ENCODE peak calls at places on chromosomes 6 and 20, in six cellular contexts. M is HepG2, N is H1, A is WTC11, D is K562, S is endothelial cell of umbilical vein. K is an unnamed sample.

GRCh38 chr20:48461351-48461750 is 366.4 kb downstream of the PREX1 start:
- DNase-seq in M (no peak), N (no peak), A (no peak), D (no peak), S (no peak), K (no peak)

GRCh38 chr20:40771308-40771610 is 82.2 kb upstream of the MAFB start:
- DNase-seq in M (no peak), N (no peak), A (no peak), D (no peak), S (no peak), K (no peak)

GRCh38 chr20:4130404-4131189 is 115.2 kb upstream of the RNF24 start:
- DNase-seq in M (no peak), N (no peak), A (no peak), D (peak), S (peak), K (peak)

GRCh38 chr6:162478191-162478642 is 249.3 kb downstream of the PRKN start:
- DNase-seq in M (peak), N (no peak), A (no peak), D (no peak), S (no peak), K (no peak)

GRCh38 chr6:84172080-84172479 is 55.4 kb downstream of the CEP162 start:
- DNase-seq in M (peak), N (no peak), A (no peak), D (no peak), S (no peak), K (no peak)

GRCh38 chr20:35606127-35606526 is 9.5 kb upstream of the SPAG4 start:
- DNase-seq in M (no peak), N (no peak), A (no peak), D (no peak), S (no peak), K (no peak)

GRCh38 chr20:20375862-20376261 is 8.0 kb downstream of the INSM1 start:
- DNase-seq in M (no peak), N (no peak), A (no peak), D (no peak), S (no peak), K (no peak)

GRCh38 chr6:43076928-43077809 is 1.1 kb downstream of the PTK7 start:
- DNase-seq in M (peak), N (no peak), A (peak), D (no peak), S (no peak), K (no peak)

GRCh38 chr6:87183687-87184086 is 28.3 kb downstream of the ZNF292 start:
- DNase-seq in M (no peak), N (no peak), A (no peak), D (no peak), S (no peak), K (no peak)

GRCh38 chr20:34711813-34712430 is 7.8 kb downstream of the TP53INP2 start:
- DNase-seq in M (no peak), N (no peak), A (no peak), D (no peak), S (no peak), K (no peak)

GRCh38 chr6:29602564-29603361 is 17.8 kb downstream of the OR2H2 start:
- DNase-seq in M (peak), N (no peak), A (peak), D (peak), S (no peak), K (peak)

GRCh38 chr6:31402324-31403282 is 792 bp upstream of the MICA start:
- DNase-seq in M (no peak), N (no peak), A (no peak), D (peak), S (no peak), K (no peak)

GRCh38 chr6:2257358-2257757 is 12.0 kb upstream of the GMDS start:
- DNase-seq in M (no peak), N (no peak), A (no peak), D (no peak), S (no peak), K (no peak)

GRCh38 chr6:35396991-35397390 is 54.6 kb downstream of the PPARD start:
- DNase-seq in M (no peak), N (no peak), A (no peak), D (no peak), S (no peak), K (no peak)

GRCh38 chr20:13586133-13586532 is 52.6 kb downstream of the TASP1 start:
- DNase-seq in M (no peak), N (no peak), A (no peak), D (no peak), S (no peak), K (no peak)

GRCh38 chr20:11459090-11459877 is 458.4 kb upstream of the BTBD3 start:
- DNase-seq in M (no peak), N (no peak), A (no peak), D (no peak), S (no peak), K (no peak)

GRCh38 chr6:155077331-155077730 is 82.2 kb downstream of the TIAM2 start:
- DNase-seq in M (no peak), N (no peak), A (no peak), D (no peak), S (no peak), K (no peak)

GRCh38 chr6:11972806-11973205 is 39.3 kb upstream of the HIVEP1 start:
- DNase-seq in M (no peak), N (no peak), A (no peak), D (no peak), S (no peak), K (no peak)

GRCh38 chr20:3614509-3614908 is 48.7 kb downstream of the GFRA4 start:
- DNase-seq in M (no peak), N (no peak), A (no peak), D (no peak), S (no peak), K (no peak)

GRCh38 chr6:53119772-53120409 is 28.8 kb downstream of the GCM1 start:
- DNase-seq in M (peak), N (peak), A (peak), D (no peak), S (no peak), K (peak)

GRCh38 chr6:88380618-88381288 is 214.6 kb upstream of the CNR1 start:
- DNase-seq in M (no peak), N (no peak), A (no peak), D (no peak), S (peak), K (no peak)

GRCh38 chr6:119856136-119856535 is 506.6 kb upstream of the MAN1A1 start:
- DNase-seq in M (no peak), N (no peak), A (no peak), D (no peak), S (no peak), K (no peak)

GRCh38 chr6:145815351-145815772 is 767 bp upstream of the FBXO30 start:
- DNase-seq in M (no peak), N (no peak), A (peak), D (peak), S (no peak), K (peak)

GRCh38 chr20:64063389-64064144 is 569 bp downstream of the TCEA2 start:
- DNase-seq in M (no peak), N (no peak), A (peak), D (peak), S (no peak), K (no peak)

GRCh38 chr6:16450821-16451220 is 212.4 kb downstream of the GMPR start:
- DNase-seq in M (no peak), N (no peak), A (no peak), D (no peak), S (no peak), K (no peak)

GRCh38 chr20:62368629-62369507 is 1.8 kb upstream of the LAMA5 start:
- DNase-seq in M (peak), N (no peak), A (peak), D (peak), S (peak), K (peak)

GRCh38 chr20:62367136-62367482 is at the start of gene LAMA5:
- DNase-seq in M (peak), N (no peak), A (peak), D (peak), S (no peak), K (no peak)

GRCh38 chr20:62366370-62367135 is 559 bp downstream of the LAMA5 start:
- DNase-seq in M (peak), N (peak), A (peak), D (peak), S (no peak), K (no peak)

GRCh38 chr20:62368303-62368628 is 1.2 kb upstream of the LAMA5 start:
- DNase-seq in M (no peak), N (no peak), A (no peak), D (no peak), S (no peak), K (no peak)

GRCh38 chr20:62367483-62368302 is 581 bp upstream of the LAMA5 start:
- DNase-seq in M (peak), N (no peak), A (peak), D (no peak), S (no peak), K (peak)
- TF ChIP-seq JUN in M (peak), N (no peak), A (no peak), D (no peak), S (no peak), K (peak)

GRCh38 chr6:159833556-159833955 is 33.5 kb downstream of the PNLDC1 start:
- DNase-seq in M (no peak), N (no peak), A (no peak), D (no peak), S (no peak), K (no peak)
- TF ChIP-seq JUN in M (no peak), N (no peak), A (no peak), D (no peak), S (no peak), K (no peak)

DNA sequence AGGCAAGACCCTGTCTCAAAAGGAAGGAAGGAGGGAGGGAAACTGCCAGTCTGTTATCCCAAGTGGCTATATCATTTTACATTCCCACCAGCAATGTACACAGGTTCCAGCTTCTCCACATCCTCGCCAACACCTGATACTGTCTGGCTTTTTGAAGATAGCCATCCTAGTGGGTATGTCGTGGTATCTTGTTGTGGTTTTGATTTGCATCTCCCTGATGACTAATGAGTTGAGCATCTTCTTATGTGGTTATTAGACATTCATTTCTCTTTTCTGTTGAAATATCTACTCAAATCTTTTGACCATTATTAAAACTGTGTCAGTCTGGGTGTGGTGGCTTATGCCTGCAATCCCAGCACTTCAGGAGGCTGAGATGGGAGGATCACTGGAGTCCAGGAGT is 47.9 kb upstream of the ARID1B start:
- DNase-seq in M (no peak), N (no peak), A (no peak), D (no peak), S (no peak), K (no peak)
- TF ChIP-seq JUN in M (no peak), N (no peak), A (no peak), D (no peak), S (no peak), K (no peak)

GRCh38 chr6:157094038-157094437 is 229.3 kb downstream of the TMEM242 start:
- DNase-seq in M (no peak), N (no peak), A (no peak), D (no peak), S (no peak), K (no peak)
- TF ChIP-seq JUN in M (no peak), N (no peak), A (no peak), D (no peak), S (no peak), K (no peak)

K was measured in A549.